ENCODE peak calls at places on chromosomes 1 and 21, in six cellular contexts. One of them, this sample, is unnamed.

GRCh38 chr21:33268736-33269441 is 2.7 kb downstream of the IL10RB start:
- DNase-seq in AG04449: no peak
- DNase-seq in AG04450: no peak
- DNase-seq in WTC11: no peak
- DNase-seq in PC-3: peak; percentile 96
- DNase-seq in lung: peak; percentile 93
- DNase-seq in this sample: no peak

GRCh38 chr1:45018599-45019230 is 6.7 kb downstream of the UROD start:
- DNase-seq in AG04449: no peak
- DNase-seq in AG04450: peak; percentile 34
- DNase-seq in WTC11: peak; percentile 78
- DNase-seq in PC-3: peak; percentile 87
- DNase-seq in lung: peak; percentile 72
- DNase-seq in this sample: peak; percentile 68

GRCh38 chr1:12475158-12475934 is 142.7 kb downstream of the DHRS3 start:
- DNase-seq in AG04449: no peak
- DNase-seq in AG04450: no peak
- DNase-seq in WTC11: no peak
- DNase-seq in PC-3: peak; percentile 90
- DNase-seq in lung: no peak
- DNase-seq in this sample: peak; percentile 52

GRCh38 chr1:201696217-201696761 is 132.7 kb upstream of the IPO9 start:
- DNase-seq in AG04449: peak; percentile 74
- DNase-seq in AG04450: peak; percentile 63
- DNase-seq in WTC11: no peak
- DNase-seq in PC-3: peak; percentile 92
- DNase-seq in lung: peak; percentile 47
- DNase-seq in this sample: peak; percentile 93

GRCh38 chr1:165871311-165872067 is 44.1 kb downstream of the UCK2 start:
- DNase-seq in AG04449: no peak
- DNase-seq in AG04450: no peak
- DNase-seq in WTC11: peak; percentile 49
- DNase-seq in PC-3: peak; percentile 33
- DNase-seq in lung: peak; percentile 50
- DNase-seq in this sample: peak; percentile 65

GRCh38 chr1:203600782-203601513 is 25.7 kb upstream of the ATP2B4 start:
- DNase-seq in AG04449: no peak
- DNase-seq in AG04450: no peak
- DNase-seq in WTC11: no peak
- DNase-seq in PC-3: no peak
- DNase-seq in lung: no peak
- DNase-seq in this sample: peak; percentile 92

GRCh38 chr1:34406377-34406776 is 229.7 kb downstream of the C1orf94 start:
- DNase-seq in AG04449: no peak
- DNase-seq in AG04450: no peak
- DNase-seq in WTC11: no peak
- DNase-seq in PC-3: no peak
- DNase-seq in lung: peak; percentile 45
- DNase-seq in this sample: no peak

GRCh38 chr1:48061162-48062136 is 64.3 kb upstream of the TRABD2B start:
- DNase-seq in AG04449: no peak
- DNase-seq in AG04450: no peak
- DNase-seq in WTC11: peak; percentile 72
- DNase-seq in PC-3: peak; percentile 78
- DNase-seq in lung: peak; percentile 51
- DNase-seq in this sample: peak; percentile 84

GRCh38 chr21:35113064-35113463 is 64.0 kb upstream of the RUNX1 start:
- DNase-seq in AG04449: no peak
- DNase-seq in AG04450: no peak
- DNase-seq in WTC11: no peak
- DNase-seq in PC-3: peak; percentile 63
- DNase-seq in lung: no peak
- DNase-seq in this sample: no peak

GRCh38 chr1:153945795-153946621 is 510 bp downstream of the DENND4B start:
- DNase-seq in AG04449: no peak
- DNase-seq in AG04450: no peak
- DNase-seq in WTC11: peak; percentile 54
- DNase-seq in PC-3: peak; percentile 60
- DNase-seq in lung: peak; percentile 86
- DNase-seq in this sample: peak; percentile 74

GRCh38 chr1:113677250-113678158 is 81.8 kb downstream of the PHTF1 start:
- DNase-seq in AG04449: no peak
- DNase-seq in AG04450: peak; percentile 20
- DNase-seq in WTC11: no peak
- DNase-seq in PC-3: peak; percentile 75
- DNase-seq in lung: no peak
- DNase-seq in this sample: peak; percentile 78

GRCh38 chr1:70895531-70895930 is 152.1 kb downstream of the PTGER3 start:
- DNase-seq in AG04449: no peak
- DNase-seq in AG04450: no peak
- DNase-seq in WTC11: no peak
- DNase-seq in PC-3: no peak
- DNase-seq in lung: no peak
- DNase-seq in this sample: no peak

GRCh38 chr21:38766987-38767722 is 38.6 kb upstream of the ETS2 start:
- DNase-seq in AG04449: no peak
- DNase-seq in AG04450: no peak
- DNase-seq in WTC11: no peak
- DNase-seq in PC-3: no peak
- DNase-seq in lung: no peak
- DNase-seq in this sample: no peak

GRCh38 chr1:212674872-212675271 is 24.8 kb downstream of the BATF3 start:
- DNase-seq in AG04449: no peak
- DNase-seq in AG04450: no peak
- DNase-seq in WTC11: no peak
- DNase-seq in PC-3: no peak
- DNase-seq in lung: no peak
- DNase-seq in this sample: no peak

GRCh38 chr1:182394055-182394775 is 2.6 kb upstream of the GLUL start:
- DNase-seq in AG04449: no peak
- DNase-seq in AG04450: no peak
- DNase-seq in WTC11: no peak
- DNase-seq in PC-3: no peak
- DNase-seq in lung: no peak
- DNase-seq in this sample: no peak

DNA sequence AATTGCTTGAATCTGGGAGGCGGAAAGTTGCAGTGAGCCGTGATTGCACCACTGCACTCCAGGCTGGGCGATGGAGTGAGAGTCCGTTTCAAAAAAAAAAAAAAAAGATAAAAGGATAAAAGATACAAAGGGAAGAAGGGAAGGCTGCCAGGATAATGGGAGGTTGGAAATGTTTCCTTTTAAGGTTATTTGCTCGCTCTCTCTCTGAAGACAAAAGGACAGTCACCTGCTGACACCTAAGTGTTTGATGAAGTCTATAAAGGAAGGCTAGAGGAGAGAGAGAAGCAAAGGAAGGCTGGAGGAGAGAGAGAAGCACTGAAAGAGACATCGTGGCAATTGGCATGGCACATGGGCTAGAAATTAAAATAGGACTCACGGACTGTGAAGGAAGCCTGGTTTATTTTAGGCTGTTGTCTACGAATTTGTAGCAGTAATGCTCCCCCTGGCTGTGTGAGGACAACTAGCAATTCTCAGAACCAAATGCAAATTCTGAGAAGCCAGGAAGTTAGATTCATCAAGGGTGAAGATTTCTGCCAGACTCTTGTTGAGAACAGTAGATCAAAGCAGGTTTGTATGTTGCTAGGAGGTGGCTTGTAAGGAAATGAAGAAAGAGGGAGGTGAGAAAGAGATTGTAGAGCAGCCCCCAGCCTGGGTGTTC is 154.2 kb downstream of the ZP4 start:
- DNase-seq in AG04449: no peak
- DNase-seq in AG04450: no peak
- DNase-seq in WTC11: no peak
- DNase-seq in PC-3: peak; percentile 18
- DNase-seq in lung: no peak
- DNase-seq in this sample: peak; percentile 49
- TF ChIP-seq CTCF in AG04449: no peak
- TF ChIP-seq CTCF in AG04450: peak; percentile 20
- TF ChIP-seq CTCF in WTC11: peak; percentile 17
- TF ChIP-seq CTCF in PC-3: peak; percentile 55
- TF ChIP-seq CTCF in lung: no peak
- TF ChIP-seq CTCF in this sample: peak; percentile 55

DNA sequence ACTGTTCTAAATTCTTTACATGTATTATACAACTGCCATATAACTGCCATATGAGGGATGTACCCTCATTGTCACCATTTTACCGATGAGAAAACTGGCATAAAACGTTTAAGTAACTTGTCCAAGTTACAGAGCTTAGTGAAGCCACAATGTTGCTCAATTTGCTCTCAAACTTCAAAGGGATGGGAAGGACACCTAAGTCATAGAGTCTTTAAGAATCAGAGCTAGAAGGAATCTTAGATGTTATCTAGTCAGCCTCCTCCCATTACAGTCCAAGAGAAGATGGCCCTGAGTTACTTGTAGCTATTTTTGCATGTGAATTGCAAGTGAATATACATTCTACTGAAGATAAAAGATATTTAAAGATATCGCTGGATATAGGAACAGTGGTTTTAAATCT is 31.7 kb downstream of the SELL start:
- DNase-seq in AG04449: no peak
- DNase-seq in AG04450: no peak
- DNase-seq in WTC11: no peak
- DNase-seq in PC-3: no peak
- DNase-seq in lung: no peak
- DNase-seq in this sample: no peak
- TF ChIP-seq CTCF in AG04449: no peak
- TF ChIP-seq CTCF in AG04450: no peak
- TF ChIP-seq CTCF in WTC11: no peak
- TF ChIP-seq CTCF in PC-3: no peak
- TF ChIP-seq CTCF in lung: no peak
- TF ChIP-seq CTCF in this sample: no peak

GRCh38 chr1:199041173-199041914 is 402.5 kb downstream of the PTPRC start:
- DNase-seq in AG04449: no peak
- DNase-seq in AG04450: no peak
- DNase-seq in WTC11: no peak
- DNase-seq in PC-3: no peak
- DNase-seq in lung: no peak
- DNase-seq in this sample: no peak

GRCh38 chr1:199044191-199044590 is 405.4 kb downstream of the PTPRC start:
- DNase-seq in AG04449: no peak
- DNase-seq in AG04450: no peak
- DNase-seq in WTC11: no peak
- DNase-seq in PC-3: no peak
- DNase-seq in lung: no peak
- DNase-seq in this sample: no peak

GRCh38 chr1:199042193-199042592 is 403.4 kb downstream of the PTPRC start:
- DNase-seq in AG04449: no peak
- DNase-seq in AG04450: no peak
- DNase-seq in WTC11: no peak
- DNase-seq in PC-3: no peak
- DNase-seq in lung: no peak
- DNase-seq in this sample: no peak

DNA sequence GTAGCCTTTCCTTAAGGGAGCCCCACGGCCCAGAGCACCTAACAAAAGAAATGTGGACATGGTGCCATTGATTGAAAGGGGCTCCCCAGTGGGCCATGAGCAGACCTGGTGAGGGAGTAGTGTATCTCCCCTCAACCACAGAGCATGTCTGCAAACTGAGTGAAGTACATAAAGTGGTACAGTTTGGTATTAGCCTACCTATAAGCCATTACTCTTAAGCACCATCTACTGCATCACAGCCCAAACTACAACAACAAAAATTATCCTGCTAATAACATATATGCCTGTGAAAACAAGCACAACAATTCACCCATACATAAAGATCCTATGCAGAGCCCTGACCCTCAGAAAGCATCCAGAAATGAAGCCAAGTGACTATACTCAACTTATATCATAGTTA is 407.8 kb downstream of the PTPRC start:
- DNase-seq in AG04449: no peak
- DNase-seq in AG04450: no peak
- DNase-seq in WTC11: no peak
- DNase-seq in PC-3: peak; percentile 25
- DNase-seq in lung: no peak
- DNase-seq in this sample: peak; percentile 21
- TF ChIP-seq CTCF in AG04449: no peak
- TF ChIP-seq CTCF in AG04450: no peak
- TF ChIP-seq CTCF in WTC11: no peak
- TF ChIP-seq CTCF in PC-3: peak; percentile 47
- TF ChIP-seq CTCF in lung: no peak
- TF ChIP-seq CTCF in this sample: peak; percentile 24

DNA sequence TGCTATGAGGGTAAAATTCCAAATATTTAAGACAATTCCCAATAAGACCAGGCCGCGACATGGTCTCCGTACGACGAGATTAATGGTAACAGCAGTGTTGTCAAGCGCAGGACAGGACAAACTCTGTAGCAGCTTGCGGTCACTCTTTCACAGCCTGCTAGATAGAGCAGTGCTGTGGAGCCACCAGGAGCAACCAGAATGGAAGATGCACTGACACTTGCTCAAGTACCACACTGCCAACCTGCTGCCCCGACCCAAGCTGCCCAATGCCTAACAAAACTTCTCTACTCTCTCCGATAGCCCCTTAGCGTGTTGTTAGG is 636 bp downstream of the WARS2 start:
- DNase-seq in AG04449: no peak
- DNase-seq in AG04450: no peak
- DNase-seq in WTC11: no peak
- DNase-seq in PC-3: no peak
- DNase-seq in lung: no peak
- DNase-seq in this sample: no peak
- TF ChIP-seq CTCF in AG04449: no peak
- TF ChIP-seq CTCF in AG04450: no peak
- TF ChIP-seq CTCF in WTC11: no peak
- TF ChIP-seq CTCF in PC-3: no peak
- TF ChIP-seq CTCF in lung: no peak
- TF ChIP-seq CTCF in this sample: no peak